ENCODE peak calls at places on chromosomes 11 and 22, in eight cellular contexts. G is stomach, U is transverse colon, E is vagina, I is GM12878, L is sigmoid colon, D is breast epithelium, O is HCT116. B is an unnamed sample. For H3K9me3, the result is how much of the 10 kb centered on the place peaks cover.

GRCh38 chr11:5809122-5809519 is 397 bp downstream of the OR52N2 start:
- DNase-seq in G (no peak), U (no peak), E (no peak), I (no peak), L (no peak), D (no peak), O (no peak), B (no peak)

GRCh38 chr11:28981331-28981865 is 873.2 kb downstream of the METTL15 start:
- DNase-seq in G (no peak), U (no peak), E (no peak), I (no peak), L (no peak), D (no peak), O (no peak), B (no peak)

GRCh38 chr11:6812391-6813005 is 13.0 kb upstream of the OR6A2 start:
- DNase-seq in G (no peak), U (no peak), E (no peak), I (peak), L (no peak), D (no peak), O (peak), B (no peak)

GRCh38 chr22:40056163-40056958 is 61.6 kb downstream of the FAM83F start:
- DNase-seq in G (no peak), U (no peak), E (no peak), I (no peak), L (no peak), D (no peak), O (no peak), B (no peak)

GRCh38 chr22:23837911-23838685 is 708 bp downstream of the DERL3 start:
- DNase-seq in G (no peak), U (no peak), E (no peak), I (no peak), L (no peak), D (no peak), O (no peak), B (no peak)

GRCh38 chr11:128819198-128819597 is 47.9 kb downstream of the KCNJ1 start:
- DNase-seq in G (no peak), U (no peak), E (no peak), I (no peak), L (no peak), D (no peak), O (no peak), B (no peak)

GRCh38 chr22:27513021-27513420 is 288.5 kb downstream of the MN1 start:
- DNase-seq in G (no peak), U (no peak), E (no peak), I (no peak), L (no peak), D (no peak), O (no peak), B (no peak)

GRCh38 chr22:42673898-42674390 is 24.8 kb upstream of the CYB5R3 start:
- DNase-seq in G (no peak), U (no peak), E (no peak), I (no peak), L (no peak), D (no peak), O (no peak), B (no peak)

GRCh38 chr11:131885371-131885770 is 515.0 kb downstream of the NTM start:
- DNase-seq in G (no peak), U (no peak), E (no peak), I (no peak), L (no peak), D (no peak), O (no peak), B (no peak)

GRCh38 chr11:15969281-15969680 is 387.1 kb downstream of the SOX6 start:
- DNase-seq in G (peak), U (peak), E (no peak), I (peak), L (peak), D (no peak), O (no peak), B (no peak)

GRCh38 chr11:118417801-118418200 is 16.4 kb downstream of the ATP5MG start:
- DNase-seq in G (no peak), U (no peak), E (no peak), I (no peak), L (no peak), D (no peak), O (no peak), B (no peak)

GRCh38 chr11:44557464-44557863 is 8.0 kb upstream of the CD82 start:
- DNase-seq in G (no peak), U (no peak), E (no peak), I (no peak), L (no peak), D (no peak), O (no peak), B (no peak)

GRCh38 chr11:12629601-12630313 is 44.5 kb upstream of the TEAD1 start:
- DNase-seq in G (no peak), U (no peak), E (no peak), I (no peak), L (no peak), D (no peak), O (no peak), B (no peak)

GRCh38 chr11:115459563-115459962 is 44.7 kb downstream of the CADM1 start:
- DNase-seq in G (no peak), U (no peak), E (no peak), I (no peak), L (no peak), D (no peak), O (no peak), B (no peak)

GRCh38 chr11:13329670-13330401 is 52.2 kb downstream of the BMAL1 start:
- DNase-seq in G (peak), U (no peak), E (no peak), I (no peak), L (no peak), D (no peak), O (no peak), B (no peak)

GRCh38 chr11:67433536-67434394 is 3.7 kb downstream of the PTPRCAP start:
- DNase-seq in G (no peak), U (no peak), E (no peak), I (no peak), L (no peak), D (no peak), O (no peak), B (no peak)

GRCh38 chr11:19311306-19312030 is 70.7 kb upstream of the E2F8 start:
- DNase-seq in G (peak), U (peak), E (no peak), I (peak), L (peak), D (no peak), O (peak), B (no peak)

GRCh38 chr11:19873730-19874129 is 161.1 kb downstream of the NAV2 start:
- DNase-seq in G (no peak), U (no peak), E (peak), I (no peak), L (no peak), D (no peak), O (no peak), B (no peak)

GRCh38 chr11:42251984-42252383 is 792.5 kb upstream of the LRRC4C start:
- DNase-seq in G (no peak), U (no peak), E (no peak), I (no peak), L (no peak), D (no peak), O (no peak), B (no peak)
- H3K9me3 ChIP-seq in G (under half), U (under half), E (under half), I (under half), L (under half), D (under half), O (under half), B (under half)

GRCh38 chr22:31628969-31629723 is 32.9 kb downstream of the PISD start:
- DNase-seq in G (no peak), U (no peak), E (no peak), I (no peak), L (no peak), D (no peak), O (no peak), B (no peak)
- H3K4me3 ChIP-seq in G (no peak), U (no peak), E (peak), I (no peak), L (peak), D (peak), O (peak), B (peak)

GRCh38 chr11:26930518-26931247 is 63.2 kb upstream of the FIBIN start:
- DNase-seq in G (no peak), U (no peak), E (no peak), I (no peak), L (no peak), D (no peak), O (no peak), B (no peak)
- TF ChIP-seq POLR2AphosphoS5 in G (no peak), U (no peak), E (no peak), I (no peak), L (no peak), D (no peak), O (no peak), B (no peak)

DNA sequence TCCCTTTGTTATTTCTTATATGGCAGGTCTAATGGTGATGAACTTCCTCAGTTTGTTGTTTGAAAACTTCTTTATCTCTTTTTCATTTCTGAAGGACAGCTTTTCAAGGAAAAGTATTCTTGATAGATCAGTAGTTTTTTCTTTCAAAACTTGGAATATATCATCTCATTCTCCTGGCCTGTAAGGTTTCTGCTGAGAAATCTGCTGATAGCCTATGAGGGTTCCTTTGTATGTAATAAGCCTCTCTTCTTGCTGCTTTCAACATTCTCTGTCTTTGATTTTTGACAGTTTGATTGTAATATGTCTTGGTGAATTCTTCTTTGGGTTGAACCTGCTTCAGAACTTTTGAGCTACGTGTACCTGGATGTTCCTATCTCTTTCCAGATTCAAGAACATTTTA is 46.0 kb downstream of the PIWIL4 start:
- DNase-seq in G (no peak), U (no peak), E (no peak), I (no peak), L (no peak), D (no peak), O (no peak), B (no peak)
- H3K9me3 ChIP-seq in G (under half), U (under half), E (under half), I (under half), L (under half), D (under half), O (under half), B (under half)

GRCh38 chr11:73137942-73138274 is 4.2 kb downstream of the FCHSD2 start:
- DNase-seq in G (no peak), U (no peak), E (no peak), I (no peak), L (no peak), D (no peak), O (no peak), B (no peak)
- H3K4me3 ChIP-seq in G (no peak), U (no peak), E (no peak), I (peak), L (no peak), D (no peak), O (no peak), B (no peak)

DNA sequence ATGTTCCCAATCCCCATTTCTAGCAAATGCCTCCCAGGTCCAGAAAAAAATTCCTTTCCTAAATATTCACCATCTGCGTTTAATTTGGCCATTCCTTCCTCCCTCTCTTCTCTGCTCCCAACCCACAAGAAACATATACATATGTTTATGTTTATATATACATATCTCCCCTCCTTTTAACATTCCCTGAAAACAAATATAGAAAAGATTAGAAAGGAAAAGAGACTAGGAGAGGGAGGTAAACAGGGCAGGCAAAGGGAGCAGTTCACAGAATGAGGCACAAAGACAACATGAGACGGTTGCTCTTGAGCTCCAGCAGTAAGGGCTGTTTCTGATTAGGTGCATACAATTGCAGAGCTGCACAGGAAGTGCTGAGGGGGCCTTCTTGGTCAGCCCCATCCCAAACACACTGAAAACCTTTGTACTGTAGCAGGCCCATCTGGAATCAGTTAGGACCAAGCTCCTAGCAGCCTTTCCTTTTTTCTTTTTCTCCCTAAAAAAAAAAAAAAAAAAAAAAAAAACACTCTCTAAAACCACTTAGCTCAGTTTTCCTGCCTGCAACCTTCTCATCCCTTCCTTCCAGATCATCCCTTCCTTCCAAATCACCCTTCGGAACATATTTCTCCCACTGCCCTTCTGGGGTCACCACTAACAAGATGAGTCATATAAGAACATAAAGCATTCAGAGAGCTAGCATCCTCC is 57.1 kb downstream of the RBFOX2 start:
- DNase-seq in G (no peak), U (no peak), E (no peak), I (no peak), L (no peak), D (peak), O (no peak), B (no peak)
- TF ChIP-seq POLR2AphosphoS5 in G (no peak), U (no peak), E (no peak), I (no peak), L (no peak), D (no peak), O (no peak), B (no peak)

GRCh38 chr22:26287382-26288228 is 118.3 kb downstream of the SEZ6L start:
- DNase-seq in G (no peak), U (no peak), E (no peak), I (no peak), L (no peak), D (no peak), O (no peak), B (no peak)

GRCh38 chr22:26295583-26296126 is 126.4 kb downstream of the SEZ6L start:
- DNase-seq in G (no peak), U (no peak), E (no peak), I (no peak), L (no peak), D (no peak), O (no peak), B (no peak)

GRCh38 chr22:26289486-26290250 is 120.4 kb downstream of the SEZ6L start:
- DNase-seq in G (no peak), U (no peak), E (no peak), I (no peak), L (no peak), D (no peak), O (no peak), B (no peak)

GRCh38 chr22:26292667-26292995 is 123.4 kb downstream of the SEZ6L start:
- DNase-seq in G (no peak), U (no peak), E (no peak), I (no peak), L (no peak), D (no peak), O (no peak), B (no peak)

DNA sequence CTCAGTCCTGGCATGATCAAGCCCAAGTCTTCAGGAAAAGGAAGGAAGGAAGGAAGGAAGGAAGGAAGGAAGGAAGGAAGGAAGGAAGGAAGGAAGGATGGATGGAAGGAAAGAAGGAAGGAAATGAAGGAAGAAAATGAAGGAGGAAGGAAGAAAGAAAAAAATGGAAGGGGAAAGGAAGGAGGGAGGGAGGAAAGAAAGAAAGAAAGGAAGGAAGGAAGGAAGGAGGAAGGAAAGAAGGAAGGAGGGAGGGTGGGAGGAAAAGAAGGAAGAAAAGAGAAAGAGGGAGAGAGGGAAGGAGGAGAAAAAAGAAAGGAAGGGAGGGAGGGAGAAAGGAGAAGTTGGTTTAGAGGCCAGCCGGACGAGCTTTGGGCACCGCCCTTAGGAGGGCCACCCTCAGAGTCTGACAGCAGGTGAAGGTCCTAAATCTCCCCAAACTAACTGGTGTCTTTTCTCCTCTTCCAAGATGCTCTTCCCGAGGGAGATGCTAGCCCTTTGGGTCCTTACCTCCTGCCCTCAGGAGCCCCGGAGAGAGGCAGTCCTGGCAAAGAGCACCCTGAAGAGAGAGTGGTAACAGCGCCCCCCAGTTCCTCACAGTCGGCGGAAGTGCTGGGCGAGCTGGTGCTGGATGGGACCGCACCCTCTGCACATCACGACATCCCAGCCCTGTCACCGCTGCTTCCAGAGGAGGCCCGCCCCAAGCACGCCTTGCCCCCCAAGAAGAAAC is 122.8 kb downstream of the SEZ6L start:
- DNase-seq in G (no peak), U (no peak), E (no peak), I (no peak), L (no peak), D (no peak), O (no peak), B (no peak)
- H3K9me3 ChIP-seq in G (under half), U (under half), E (under half), I (under half), L (under half), D (under half), O (under half), B (under half)

DNA sequence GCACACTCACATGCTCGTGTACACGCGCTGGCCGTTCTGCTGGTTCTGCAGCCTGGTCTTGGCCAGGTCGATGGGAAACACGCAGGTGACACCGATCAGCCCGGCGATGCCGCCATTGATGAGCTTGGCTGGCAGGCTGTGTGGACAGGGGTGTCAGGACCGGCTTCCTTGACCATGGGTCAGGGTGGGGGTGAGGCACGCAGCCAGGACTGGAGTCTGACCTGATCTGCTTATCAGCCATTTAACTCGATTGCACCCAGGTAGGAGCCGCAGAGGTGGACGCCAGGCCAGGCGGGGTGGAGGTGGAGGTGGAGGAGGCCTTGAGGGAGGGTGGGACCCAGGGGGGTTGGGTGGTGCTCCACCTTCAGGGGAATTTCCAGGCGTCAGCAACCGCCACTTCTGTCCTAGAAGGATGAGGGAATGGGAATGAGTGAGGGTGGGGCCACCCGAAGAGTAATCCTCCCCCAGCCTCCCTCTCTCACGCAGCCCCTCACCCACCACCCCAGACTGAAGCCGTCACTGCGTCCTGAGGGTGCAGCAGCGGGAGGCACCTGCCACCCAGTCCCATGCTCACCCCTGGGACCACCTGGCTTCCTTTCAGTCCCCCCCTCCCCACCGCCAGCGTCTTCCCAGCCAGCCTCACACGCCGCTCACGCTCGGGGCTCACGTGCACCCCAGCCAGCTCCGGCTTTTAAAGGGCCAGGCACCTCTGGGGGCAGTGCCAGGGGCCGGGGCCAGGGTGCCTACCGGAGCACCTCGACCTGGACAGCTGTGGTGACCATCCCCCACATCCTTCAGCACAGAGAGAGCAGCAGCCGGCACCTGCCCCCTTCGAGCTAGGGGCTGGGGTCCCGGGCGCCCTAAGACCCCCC is 3.1 kb downstream of the SLC25A22 start:
- DNase-seq in G (peak), U (peak), E (no peak), I (no peak), L (no peak), D (no peak), O (no peak), B (no peak)
- H3K4me3 ChIP-seq in G (peak), U (peak), E (peak), I (peak), L (peak), D (peak), O (peak), B (peak)

GRCh38 chr11:77990981-77991380 is 3.5 kb downstream of the INTS4 start:
- DNase-seq in G (no peak), U (no peak), E (no peak), I (no peak), L (no peak), D (no peak), O (no peak), B (no peak)
- TF ChIP-seq POLR2AphosphoS5 in G (no peak), U (no peak), E (no peak), I (no peak), L (no peak), D (no peak), O (no peak), B (no peak)

GRCh38 chr22:48636746-48637145 is 1190.9 kb downstream of the BRD1 start:
- DNase-seq in G (no peak), U (no peak), E (no peak), I (no peak), L (no peak), D (no peak), O (no peak), B (no peak)
- H3K9me3 ChIP-seq in G (under half), U (under half), E (under half), I (under half), L (under half), D (under half), O (under half), B (under half)